ENCODE peak calls at places on chromosomes 3 and 15, in four cellular contexts. M, B, X and F are unnamed samples.

GRCh38 chr3:166900866-166901577 is 479.1 kb downstream of the ZBBX start:
- DNase-seq in M (no peak), B (no peak), X (no peak), F (no peak)

GRCh38 chr3:67804089-67804488 is 149.7 kb upstream of the SUCLG2 start:
- DNase-seq in M (no peak), B (no peak), X (no peak), F (no peak)

GRCh38 chr15:38325290-38325990 is 72.8 kb downstream of the SPRED1 start:
- DNase-seq in M (no peak), B (no peak), X (no peak), F (no peak)

GRCh38 chr15:40743921-40744809 is 10.9 kb downstream of the RMDN3 start:
- DNase-seq in M (peak; percentile 75), B (peak; percentile 57), X (no peak), F (peak; percentile 73)

GRCh38 chr15:50219820-50220219 is 37.8 kb downstream of the SLC27A2 start:
- DNase-seq in M (no peak), B (no peak), X (no peak), F (no peak)

GRCh38 chr3:188749010-188749617 is 422.7 kb upstream of the TPRG1 start:
- DNase-seq in M (peak; percentile 46), B (peak; percentile 3), X (no peak), F (peak; percentile 55)

GRCh38 chr3:173397161-173398110 is at the start of gene NLGN1:
- DNase-seq in M (no peak), B (no peak), X (peak; percentile 61), F (no peak)

GRCh38 chr3:67215690-67216089 is 217.6 kb downstream of the KBTBD8 start:
- DNase-seq in M (no peak), B (no peak), X (no peak), F (no peak)

GRCh38 chr3:176767385-176767784 is 429.9 kb downstream of the TBL1XR1 start:
- DNase-seq in M (no peak), B (no peak), X (no peak), F (no peak)

GRCh38 chr15:77541421-77542181 is 91.1 kb downstream of the LINGO1 start:
- DNase-seq in M (no peak), B (no peak), X (no peak), F (no peak)

GRCh38 chr3:46536758-46537157 is 29.3 kb downstream of the LRRC2 start:
- DNase-seq in M (no peak), B (no peak), X (no peak), F (no peak)

GRCh38 chr3:51676102-51676640 is 5.1 kb downstream of the TEX264 start:
- DNase-seq in M (no peak), B (no peak), X (no peak), F (no peak)

GRCh38 chr3:134381836-134382442 is 7.7 kb upstream of the AMOTL2 start:
- DNase-seq in M (no peak), B (no peak), X (peak; percentile 87), F (no peak)

GRCh38 chr3:114450008-114450596 is 156.3 kb downstream of the TIGIT start:
- DNase-seq in M (no peak), B (no peak), X (no peak), F (no peak)

GRCh38 chr3:195066441-195066841 is 204.5 kb downstream of the XXYLT1 start:
- DNase-seq in M (no peak), B (no peak), X (peak; percentile 33), F (no peak)

GRCh38 chr15:79076661-79077060 is 13.9 kb downstream of the RASGRF1 start:
- DNase-seq in M (no peak), B (no peak), X (no peak), F (no peak)

GRCh38 chr3:12017487-12017886 is 13.3 kb downstream of the SYN2 start:
- DNase-seq in M (no peak), B (no peak), X (no peak), F (no peak)